ENCODE peak calls at places on chromosome X, in eight cellular contexts. N is stomach, C is cardiac muscle cell, I is germinal center, L is NCI-H446, D is EL, F is omental fat pad, S is AG04450. K is an unnamed sample.

GRCh38 chrX:37287741-37288424 is 61.3 kb upstream of the PRRG1 start:
- DNase-seq in N (no peak), C (no peak), I (no peak), L (no peak), D (no peak), F (no peak), S (no peak), K (no peak)

GRCh38 chrX:143363419-143363818 is 153.9 kb downstream of the SPANXN3 start:
- DNase-seq in N (no peak), C (no peak), I (no peak), L (no peak), D (no peak), F (no peak), S (no peak), K (no peak)

GRCh38 chrX:45344597-45344996 is 143.9 kb upstream of the DIPK2B start:
- DNase-seq in N (no peak), C (no peak), I (no peak), L (no peak), D (peak), F (no peak), S (no peak), K (peak)

GRCh38 chrX:39766085-39766726 is 331.6 kb downstream of the BCOR start:
- DNase-seq in N (no peak), C (no peak), I (no peak), L (no peak), D (no peak), F (no peak), S (no peak), K (no peak)

GRCh38 chrX:150849486-150849885 is 49.0 kb downstream of the CD99L2 start:
- DNase-seq in N (no peak), C (no peak), I (no peak), L (no peak), D (no peak), F (no peak), S (no peak), K (no peak)

GRCh38 chrX:41313419-41313818 is 20.5 kb upstream of the DDX3X start:
- DNase-seq in N (no peak), C (no peak), I (no peak), L (no peak), D (peak), F (no peak), S (no peak), K (peak)

GRCh38 chrX:140157611-140158010 is 192.3 kb upstream of the CXorf66 start:
- DNase-seq in N (no peak), C (no peak), I (no peak), L (no peak), D (peak), F (no peak), S (no peak), K (peak)

GRCh38 chrX:92247076-92247475 is 467.9 kb downstream of the PCDH11X start:
- DNase-seq in N (no peak), C (no peak), I (no peak), L (no peak), D (no peak), F (no peak), S (peak), K (peak)

GRCh38 chrX:11137543-11138139 is 26.5 kb downstream of the HCCS start:
- DNase-seq in N (no peak), C (peak), I (no peak), L (no peak), D (peak), F (no peak), S (peak), K (peak)

GRCh38 chrX:103475381-103475780 is 43.9 kb downstream of the RAB40A start:
- DNase-seq in N (no peak), C (no peak), I (no peak), L (no peak), D (no peak), F (no peak), S (no peak), K (no peak)

GRCh38 chrX:143633530-143634372 is 2.1 kb downstream of the SLITRK4 start:
- DNase-seq in N (no peak), C (peak), I (no peak), L (no peak), D (no peak), F (no peak), S (no peak), K (no peak)

GRCh38 chrX:50638123-50638522 is 167.5 kb upstream of the DGKK start:
- DNase-seq in N (no peak), C (no peak), I (no peak), L (no peak), D (no peak), F (no peak), S (no peak), K (peak)

GRCh38 chrX:84469226-84469625 is 33.0 kb downstream of the HDX start:
- DNase-seq in N (no peak), C (peak), I (no peak), L (peak), D (peak), F (no peak), S (no peak), K (peak)

GRCh38 chrX:12890467-12890866 is 16.0 kb upstream of the TLR8 start:
- DNase-seq in N (no peak), C (no peak), I (peak), L (no peak), D (no peak), F (no peak), S (no peak), K (no peak)

GRCh38 chrX:134174859-134175258 is 62.1 kb upstream of the CCDC160 start:
- DNase-seq in N (no peak), C (peak), I (no peak), L (no peak), D (no peak), F (no peak), S (no peak), K (no peak)

GRCh38 chrX:148354906-148355305 is 145.5 kb upstream of the AFF2 start:
- DNase-seq in N (no peak), C (no peak), I (no peak), L (no peak), D (no peak), F (no peak), S (no peak), K (no peak)

GRCh38 chrX:17496407-17496806 is 121.4 kb downstream of the NHS start:
- DNase-seq in N (peak), C (no peak), I (no peak), L (no peak), D (no peak), F (no peak), S (no peak), K (no peak)

GRCh38 chrX:22397566-22397965 is 124.9 kb downstream of the CBLL2 start:
- DNase-seq in N (no peak), C (no peak), I (no peak), L (no peak), D (peak), F (no peak), S (no peak), K (no peak)

GRCh38 chrX:130118941-130119640 is 8.8 kb upstream of the ELF4 start:
- DNase-seq in N (no peak), C (no peak), I (no peak), L (no peak), D (peak), F (no peak), S (peak), K (peak)

GRCh38 chrX:136626237-136626636 is 21.7 kb upstream of the CD40LG start:
- DNase-seq in N (no peak), C (no peak), I (no peak), L (no peak), D (no peak), F (no peak), S (no peak), K (no peak)

K was measured in astrocyte of the spinal cord.